ENCODE peak calls at places on chromosomes 12 and 14, in five cellular contexts. D, R, K, P and Q are unnamed samples.

GRCh38 chr14:38867561-38868150 is 235.4 kb downstream of the SEC23A start:
- DNase-seq in P (peak), K (peak), R (peak), D (peak), Q (peak)

GRCh38 chr14:82537831-82538230 is 1004.2 kb upstream of the SEL1L start:
- DNase-seq in D (no peak), P (no peak), R (no peak), K (peak), Q (no peak)

GRCh38 chr14:103314496-103315277 is 19.4 kb upstream of the EIF5 start:
- DNase-seq in K (no peak), P (no peak), R (no peak), D (peak), Q (no peak)

GRCh38 chr14:91155626-91156089 is 41.8 kb downstream of the DGLUCY start:
- DNase-seq in R (no peak), K (no peak), D (no peak), P (no peak), Q (no peak)

GRCh38 chr14:28609228-28609828 is 157.3 kb upstream of the FOXG1 start:
- DNase-seq in D (peak), K (peak), R (peak), P (peak), Q (peak)

GRCh38 chr12:71954040-71954649 is 15.5 kb downstream of the TPH2 start:
- DNase-seq in D (no peak), K (no peak), R (peak), P (no peak), Q (no peak)

GRCh38 chr12:124640096-124640495 is 72.7 kb upstream of the NCOR2 start:
- DNase-seq in R (no peak), K (peak), P (no peak), D (no peak), Q (no peak)

GRCh38 chr12:89800435-89800834 is 91.8 kb upstream of the ATP2B1 start:
- DNase-seq in P (no peak), D (no peak), R (no peak), K (no peak), Q (no peak)

GRCh38 chr12:80837342-80837978 is 100.3 kb downstream of the LIN7A start:
- DNase-seq in R (peak), P (peak), K (no peak), D (no peak), Q (no peak)

GRCh38 chr12:67909091-67909531 is 80.1 kb upstream of the IFNG-AS1 start:
- DNase-seq in K (peak), D (no peak), R (no peak), P (no peak), Q (no peak)

GRCh38 chr14:102827716-102828115 is 50.5 kb downstream of the TRAF3 start:
- DNase-seq in P (no peak), K (no peak), R (no peak), D (no peak), Q (no peak)

GRCh38 chr12:56801661-56802622 is 38.8 kb downstream of the HSD17B6 start:
- DNase-seq in P (no peak), R (no peak), K (no peak), D (no peak), Q (no peak)

GRCh38 chr12:38934696-38935095 is 29.3 kb upstream of the CPNE8 start:
- DNase-seq in R (no peak), K (no peak), P (no peak), D (no peak), Q (no peak)

GRCh38 chr12:51871126-51871525 is 16.8 kb upstream of the ANKRD33 start:
- DNase-seq in R (no peak), K (no peak), D (no peak), P (no peak), Q (no peak)

GRCh38 chr12:54956818-54957641 is 27.5 kb downstream of the TESPA1 start:
- DNase-seq in P (no peak), D (no peak), R (no peak), K (no peak), Q (no peak)

GRCh38 chr12:25615119-25615518 is 62.0 kb upstream of the LMNTD1 start:
- DNase-seq in R (no peak), D (no peak), P (no peak), K (peak), Q (no peak)

GRCh38 chr12:62846506-62846905 is 88.4 kb downstream of the PPM1H start:
- DNase-seq in P (no peak), R (no peak), D (no peak), K (peak), Q (no peak)

GRCh38 chr12:128817115-128818015 is 6.4 kb downstream of the SLC15A4 start:
- DNase-seq in P (no peak), R (no peak), K (peak), D (peak), Q (no peak)

GRCh38 chr12:112496493-112496892 is 77.7 kb downstream of the PTPN11 start:
- DNase-seq in K (no peak), P (no peak), D (no peak), R (no peak), Q (no peak)

GRCh38 chr12:109753054-109753401 is 39.4 kb downstream of the FAM222A start:
- DNase-seq in D (peak), K (no peak), P (no peak), R (peak), Q (peak)

GRCh38 chr12:106304001-106304421 is 1.5 kb downstream of the TCP11L2 start:
- DNase-seq in D (no peak), R (no peak), K (no peak), P (peak), Q (no peak)

GRCh38 chr14:37903561-37904191 is 304.0 kb upstream of the SSTR1 start:
- DNase-seq in K (peak), P (peak), D (no peak), R (peak), Q (peak)

GRCh38 chr12:120321382-120322202 is 6.0 kb downstream of the PLA2G1B start:
- DNase-seq in K (peak), P (no peak), R (no peak), D (peak), Q (peak)

GRCh38 chr12:50132505-50133135 is 20.6 kb downstream of the COX14 start:
- DNase-seq in R (no peak), K (peak), D (no peak), P (no peak), Q (no peak)

GRCh38 chr14:103594265-103594664 is 31.5 kb downstream of the COA8 start:
- DNase-seq in K (no peak), P (peak), D (no peak), R (peak), Q (no peak)

GRCh38 chr12:132327351-132328171 is 1.8 kb downstream of the GALNT9 start:
- DNase-seq in D (no peak), P (no peak), K (peak), R (no peak), Q (peak)

GRCh38 chr14:102930138-102930752 is 7.8 kb downstream of the AMN start:
- DNase-seq in P (no peak), K (no peak), R (peak), D (no peak), Q (no peak)

GRCh38 chr14:23605931-23606585 is 27.5 kb upstream of the JPH4 start:
- DNase-seq in K (peak), D (no peak), R (no peak), P (no peak), Q (no peak)

GRCh38 chr12:46926536-46926935 is 100.7 kb upstream of the SLC38A4 start:
- DNase-seq in D (no peak), R (no peak), P (no peak), K (no peak), Q (no peak)

GRCh38 chr14:73276836-73277235 is 39.5 kb downstream of the PAPLN start:
- DNase-seq in P (no peak), D (no peak), R (no peak), K (no peak), Q (no peak)

GRCh38 chr14:74941676-74942097 is 13.7 kb downstream of the PGF start:
- DNase-seq in D (no peak), K (no peak), P (no peak), R (no peak), Q (peak)

GRCh38 chr12:51415931-51416330 is 8.7 kb upstream of the SLC4A8 start:
- DNase-seq in R (no peak), K (no peak), D (no peak), P (no peak), Q (no peak)

GRCh38 chr12:83150465-83151189 is 463.9 kb downstream of the TMTC2 start:
- DNase-seq in R (no peak), P (no peak), K (no peak), D (no peak), Q (no peak)

GRCh38 chr14:105108516-105108864 is 43.3 kb upstream of the GPR132 start:
- DNase-seq in R (no peak), P (no peak), K (no peak), D (no peak), Q (no peak)

GRCh38 chr12:120798696-120799095 is 73.1 kb downstream of the ACADS start:
- DNase-seq in P (peak), D (no peak), R (no peak), K (no peak), Q (no peak)

GRCh38 chr14:56147980-56148901 is 30.0 kb downstream of the PELI2 start:
- DNase-seq in R (no peak), D (no peak), K (no peak), P (peak), Q (no peak)

GRCh38 chr12:6086316-6086715 is 38.2 kb downstream of the VWF start:
- DNase-seq in R (no peak), P (no peak), D (no peak), K (no peak), Q (no peak)

GRCh38 chr12:41956353-41956752 is 188.3 kb downstream of the GXYLT1 start:
- DNase-seq in P (no peak), K (no peak), D (no peak), R (no peak), Q (no peak)

GRCh38 chr12:130116791-130117190 is 45.5 kb upstream of the FZD10 start:
- DNase-seq in D (no peak), K (no peak), P (no peak), R (no peak), Q (no peak)